ENCODE peak calls at places on chromosome X, in nine cellular contexts. One of them, this sample, is unnamed.
A peak's percentile ranks its signal among the peaks of the same experiment; 100 is the strongest.

GRCh38 chrX:15785176-15785735 is 5.0 kb upstream of the ZRSR2 start:
- DNase-seq in MCF 10A: peak; percentile 11
- DNase-seq in astrocyte of the cerebellum: no peak
- DNase-seq in omental fat pad: no peak
- DNase-seq in cardiac muscle cell: no peak
- DNase-seq in mucosa of descending colon: no peak
- DNase-seq in transverse colon: no peak
- DNase-seq in H9: no peak
- DNase-seq in right atrium auricular region: no peak
- DNase-seq in this sample: no peak

GRCh38 chrX:117743469-117744251 is 372.9 kb downstream of the KLHL13 start:
- DNase-seq in MCF 10A: peak; percentile 30
- DNase-seq in astrocyte of the cerebellum: no peak
- DNase-seq in omental fat pad: no peak
- DNase-seq in cardiac muscle cell: peak; percentile 28
- DNase-seq in mucosa of descending colon: no peak
- DNase-seq in transverse colon: peak; percentile 9
- DNase-seq in H9: peak; percentile 34
- DNase-seq in right atrium auricular region: no peak
- DNase-seq in this sample: no peak

GRCh38 chrX:49308604-49309269 is 5.3 kb downstream of the GAGE10 start:
- DNase-seq in MCF 10A: no peak
- DNase-seq in astrocyte of the cerebellum: no peak
- DNase-seq in omental fat pad: no peak
- DNase-seq in cardiac muscle cell: no peak
- DNase-seq in mucosa of descending colon: no peak
- DNase-seq in transverse colon: no peak
- DNase-seq in H9: no peak
- DNase-seq in right atrium auricular region: peak; percentile 60
- DNase-seq in this sample: peak; percentile 69

GRCh38 chrX:72644946-72645345 is 69.2 kb downstream of the PHKA1 start:
- DNase-seq in MCF 10A: no peak
- DNase-seq in astrocyte of the cerebellum: no peak
- DNase-seq in omental fat pad: no peak
- DNase-seq in cardiac muscle cell: no peak
- DNase-seq in mucosa of descending colon: no peak
- DNase-seq in transverse colon: no peak
- DNase-seq in H9: no peak
- DNase-seq in right atrium auricular region: no peak
- DNase-seq in this sample: no peak

GRCh38 chrX:103464071-103464773 is 55.1 kb downstream of the RAB40A start:
- DNase-seq in MCF 10A: peak; percentile 62
- DNase-seq in astrocyte of the cerebellum: no peak
- DNase-seq in omental fat pad: no peak
- DNase-seq in cardiac muscle cell: peak; percentile 55
- DNase-seq in mucosa of descending colon: no peak
- DNase-seq in transverse colon: peak; percentile 10
- DNase-seq in H9: peak; percentile 57
- DNase-seq in right atrium auricular region: no peak
- DNase-seq in this sample: no peak

GRCh38 chrX:1106478-1107210 is 105.8 kb downstream of the CRLF2 start:
- DNase-seq in MCF 10A: no peak
- DNase-seq in astrocyte of the cerebellum: no peak
- DNase-seq in omental fat pad: no peak
- DNase-seq in cardiac muscle cell: no peak
- DNase-seq in mucosa of descending colon: no peak
- DNase-seq in transverse colon: no peak
- DNase-seq in H9: peak; percentile 38
- DNase-seq in right atrium auricular region: no peak
- DNase-seq in this sample: no peak

GRCh38 chrX:130086414-130087207 is 23.7 kb downstream of the ELF4 start:
- DNase-seq in MCF 10A: no peak
- DNase-seq in astrocyte of the cerebellum: no peak
- DNase-seq in omental fat pad: no peak
- DNase-seq in cardiac muscle cell: no peak
- DNase-seq in mucosa of descending colon: peak; percentile 49
- DNase-seq in transverse colon: peak; percentile 56
- DNase-seq in H9: no peak
- DNase-seq in right atrium auricular region: no peak
- DNase-seq in this sample: no peak

GRCh38 chrX:101803451-101803850 is 128.4 kb downstream of the ZMAT1 start:
- DNase-seq in MCF 10A: peak; percentile 16
- DNase-seq in astrocyte of the cerebellum: peak; percentile 1
- DNase-seq in omental fat pad: no peak
- DNase-seq in cardiac muscle cell: no peak
- DNase-seq in mucosa of descending colon: no peak
- DNase-seq in transverse colon: no peak
- DNase-seq in H9: no peak
- DNase-seq in right atrium auricular region: no peak
- DNase-seq in this sample: no peak

GRCh38 chrX:150185766-150186165 is 177.4 kb upstream of the MAMLD1 start:
- DNase-seq in MCF 10A: no peak
- DNase-seq in astrocyte of the cerebellum: no peak
- DNase-seq in omental fat pad: no peak
- DNase-seq in cardiac muscle cell: no peak
- DNase-seq in mucosa of descending colon: no peak
- DNase-seq in transverse colon: no peak
- DNase-seq in H9: no peak
- DNase-seq in right atrium auricular region: no peak
- DNase-seq in this sample: no peak

GRCh38 chrX:134324359-134324758 is 87.4 kb downstream of the CCDC160 start:
- DNase-seq in MCF 10A: no peak
- DNase-seq in astrocyte of the cerebellum: no peak
- DNase-seq in omental fat pad: no peak
- DNase-seq in cardiac muscle cell: no peak
- DNase-seq in mucosa of descending colon: no peak
- DNase-seq in transverse colon: no peak
- DNase-seq in H9: no peak
- DNase-seq in right atrium auricular region: no peak
- DNase-seq in this sample: no peak

GRCh38 chrX:53263597-53264094 is 17.7 kb downstream of the IQSEC2 start:
- DNase-seq in MCF 10A: peak; percentile 89
- DNase-seq in astrocyte of the cerebellum: no peak
- DNase-seq in omental fat pad: no peak
- DNase-seq in cardiac muscle cell: no peak
- DNase-seq in mucosa of descending colon: no peak
- DNase-seq in transverse colon: no peak
- DNase-seq in H9: no peak
- DNase-seq in right atrium auricular region: no peak
- DNase-seq in this sample: no peak

GRCh38 chrX:15797707-15798106 is 7.4 kb downstream of the ZRSR2 start:
- DNase-seq in MCF 10A: no peak
- DNase-seq in astrocyte of the cerebellum: no peak
- DNase-seq in omental fat pad: no peak
- DNase-seq in cardiac muscle cell: no peak
- DNase-seq in mucosa of descending colon: no peak
- DNase-seq in transverse colon: no peak
- DNase-seq in H9: no peak
- DNase-seq in right atrium auricular region: no peak
- DNase-seq in this sample: no peak

GRCh38 chrX:129654652-129655546 is at the start of gene APLN:
- DNase-seq in MCF 10A: no peak
- DNase-seq in astrocyte of the cerebellum: no peak
- DNase-seq in omental fat pad: peak; percentile 31
- DNase-seq in cardiac muscle cell: peak; percentile 57
- DNase-seq in mucosa of descending colon: peak; percentile 47
- DNase-seq in transverse colon: no peak
- DNase-seq in H9: no peak
- DNase-seq in right atrium auricular region: peak; percentile 55
- DNase-seq in this sample: peak; percentile 83

GRCh38 chrX:68411729-68412128 is 21.6 kb downstream of the OPHN1 start:
- DNase-seq in MCF 10A: no peak
- DNase-seq in astrocyte of the cerebellum: no peak
- DNase-seq in omental fat pad: no peak
- DNase-seq in cardiac muscle cell: no peak
- DNase-seq in mucosa of descending colon: no peak
- DNase-seq in transverse colon: no peak
- DNase-seq in H9: no peak
- DNase-seq in right atrium auricular region: no peak
- DNase-seq in this sample: no peak

GRCh38 chrX:104085477-104085876 is 9.4 kb upstream of the TMSB15C start:
- DNase-seq in MCF 10A: no peak
- DNase-seq in astrocyte of the cerebellum: no peak
- DNase-seq in omental fat pad: no peak
- DNase-seq in cardiac muscle cell: no peak
- DNase-seq in mucosa of descending colon: no peak
- DNase-seq in transverse colon: no peak
- DNase-seq in H9: no peak
- DNase-seq in right atrium auricular region: no peak
- DNase-seq in this sample: no peak

GRCh38 chrX:46757052-46757451 is 1.9 kb downstream of the SLC9A7 start:
- DNase-seq in MCF 10A: peak; percentile 11
- DNase-seq in astrocyte of the cerebellum: no peak
- DNase-seq in omental fat pad: no peak
- DNase-seq in cardiac muscle cell: no peak
- DNase-seq in mucosa of descending colon: no peak
- DNase-seq in transverse colon: no peak
- DNase-seq in H9: no peak
- DNase-seq in right atrium auricular region: no peak
- DNase-seq in this sample: no peak

GRCh38 chrX:372856-373640 is 13.7 kb downstream of the PPP2R3B start:
- DNase-seq in MCF 10A: no peak
- DNase-seq in astrocyte of the cerebellum: no peak
- DNase-seq in omental fat pad: no peak
- DNase-seq in cardiac muscle cell: peak; percentile 24
- DNase-seq in mucosa of descending colon: no peak
- DNase-seq in transverse colon: no peak
- DNase-seq in H9: no peak
- DNase-seq in right atrium auricular region: no peak
- DNase-seq in this sample: no peak

GRCh38 chrX:1398431-1399340 is 6.8 kb upstream of the SLC25A6 start:
- DNase-seq in MCF 10A: no peak
- DNase-seq in astrocyte of the cerebellum: no peak
- DNase-seq in omental fat pad: no peak
- DNase-seq in cardiac muscle cell: no peak
- DNase-seq in mucosa of descending colon: peak; percentile 28
- DNase-seq in transverse colon: no peak
- DNase-seq in H9: no peak
- DNase-seq in right atrium auricular region: no peak
- DNase-seq in this sample: no peak

GRCh38 chrX:155148724-155149537 is 67.3 kb upstream of the VBP1 start:
- DNase-seq in MCF 10A: peak; percentile 54
- DNase-seq in astrocyte of the cerebellum: no peak
- DNase-seq in omental fat pad: no peak
- DNase-seq in cardiac muscle cell: peak; percentile 1
- DNase-seq in mucosa of descending colon: no peak
- DNase-seq in transverse colon: peak; percentile 15
- DNase-seq in H9: no peak
- DNase-seq in right atrium auricular region: no peak
- DNase-seq in this sample: no peak

GRCh38 chrX:13520931-13521330 is 48.5 kb upstream of the EGFL6 start:
- DNase-seq in MCF 10A: no peak
- DNase-seq in astrocyte of the cerebellum: no peak
- DNase-seq in omental fat pad: no peak
- DNase-seq in cardiac muscle cell: no peak
- DNase-seq in mucosa of descending colon: no peak
- DNase-seq in transverse colon: no peak
- DNase-seq in H9: no peak
- DNase-seq in right atrium auricular region: no peak
- DNase-seq in this sample: no peak

DNA sequence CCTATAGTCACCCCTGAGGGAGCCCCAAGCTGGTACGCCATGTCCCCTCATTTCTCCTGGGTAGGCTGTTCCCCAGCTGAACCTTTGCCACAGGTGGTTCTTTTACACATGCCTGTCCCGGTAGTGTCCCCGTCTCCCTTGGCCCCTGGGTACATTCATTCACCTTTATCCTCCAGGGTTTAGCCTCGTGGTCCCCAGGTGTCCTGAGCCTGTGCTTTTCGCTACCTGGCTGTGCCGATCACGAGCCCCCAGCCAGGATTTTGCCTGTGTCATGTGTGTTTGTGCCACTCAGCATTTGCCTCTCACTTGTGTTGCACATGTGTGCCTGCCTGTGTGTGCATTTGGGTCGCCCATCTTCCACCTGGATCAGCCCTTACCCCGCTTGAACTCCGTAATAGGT is 57.6 kb downstream of the GPR143 start:
- DNase-seq in MCF 10A: no peak
- DNase-seq in astrocyte of the cerebellum: no peak
- DNase-seq in omental fat pad: no peak
- DNase-seq in cardiac muscle cell: no peak
- DNase-seq in mucosa of descending colon: no peak
- DNase-seq in transverse colon: no peak
- DNase-seq in H9: no peak
- DNase-seq in right atrium auricular region: no peak
- DNase-seq in this sample: no peak
- TF ChIP-seq CTCF in MCF 10A: no peak
- TF ChIP-seq CTCF in astrocyte of the cerebellum: no peak
- TF ChIP-seq CTCF in omental fat pad: no peak
- TF ChIP-seq CTCF in cardiac muscle cell: no peak
- TF ChIP-seq CTCF in mucosa of descending colon: no peak
- TF ChIP-seq CTCF in transverse colon: no peak
- TF ChIP-seq CTCF in H9: no peak
- TF ChIP-seq CTCF in right atrium auricular region: no peak
- TF ChIP-seq CTCF in this sample: no peak

GRCh38 chrX:145178268-145178667 is 69.0 kb upstream of the SPANXN1 start:
- DNase-seq in MCF 10A: peak; percentile 24
- DNase-seq in astrocyte of the cerebellum: no peak
- DNase-seq in omental fat pad: no peak
- DNase-seq in cardiac muscle cell: no peak
- DNase-seq in mucosa of descending colon: no peak
- DNase-seq in transverse colon: no peak
- DNase-seq in H9: no peak
- DNase-seq in right atrium auricular region: no peak
- DNase-seq in this sample: no peak
- TF ChIP-seq CTCF in MCF 10A: peak; percentile 31
- TF ChIP-seq CTCF in astrocyte of the cerebellum: no peak
- TF ChIP-seq CTCF in omental fat pad: no peak
- TF ChIP-seq CTCF in cardiac muscle cell: no peak
- TF ChIP-seq CTCF in mucosa of descending colon: no peak
- TF ChIP-seq CTCF in transverse colon: no peak
- TF ChIP-seq CTCF in H9: peak; percentile 52
- TF ChIP-seq CTCF in right atrium auricular region: no peak
- TF ChIP-seq CTCF in this sample: peak; percentile 28

GRCh38 chrX:73847991-73848390 is 285.0 kb downstream of the CHIC1 start:
- DNase-seq in MCF 10A: no peak
- DNase-seq in astrocyte of the cerebellum: no peak
- DNase-seq in omental fat pad: no peak
- DNase-seq in cardiac muscle cell: no peak
- DNase-seq in mucosa of descending colon: no peak
- DNase-seq in transverse colon: no peak
- DNase-seq in H9: no peak
- DNase-seq in right atrium auricular region: no peak
- DNase-seq in this sample: no peak
- TF ChIP-seq CTCF in MCF 10A: no peak
- TF ChIP-seq CTCF in astrocyte of the cerebellum: no peak
- TF ChIP-seq CTCF in omental fat pad: no peak
- TF ChIP-seq CTCF in cardiac muscle cell: no peak
- TF ChIP-seq CTCF in mucosa of descending colon: no peak
- TF ChIP-seq CTCF in transverse colon: no peak
- TF ChIP-seq CTCF in H9: peak; percentile 43
- TF ChIP-seq CTCF in right atrium auricular region: no peak
- TF ChIP-seq CTCF in this sample: no peak

DNA sequence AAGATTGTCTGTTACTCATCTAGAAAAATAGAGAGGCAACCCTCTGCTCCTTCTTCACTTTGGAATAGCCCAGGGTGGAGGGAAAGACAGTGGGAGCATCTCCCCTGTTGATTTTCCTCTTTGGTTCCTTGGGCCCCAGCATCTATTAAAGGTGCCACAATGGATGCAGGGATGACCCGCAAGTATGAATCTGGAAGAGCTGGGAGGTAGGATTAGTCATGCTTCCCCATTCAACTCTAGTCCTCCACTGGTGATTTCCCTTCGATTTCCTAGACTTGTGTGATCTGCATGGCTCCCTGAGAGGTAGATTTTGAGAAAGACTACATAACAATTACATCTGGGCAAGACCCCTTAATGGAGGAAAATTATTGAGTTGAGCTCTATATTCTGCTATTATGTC is 127.8 kb downstream of the MAGEE1 start:
- DNase-seq in MCF 10A: no peak
- DNase-seq in astrocyte of the cerebellum: no peak
- DNase-seq in omental fat pad: no peak
- DNase-seq in cardiac muscle cell: no peak
- DNase-seq in mucosa of descending colon: no peak
- DNase-seq in transverse colon: no peak
- DNase-seq in H9: no peak
- DNase-seq in right atrium auricular region: no peak
- DNase-seq in this sample: no peak
- TF ChIP-seq CTCF in MCF 10A: no peak
- TF ChIP-seq CTCF in astrocyte of the cerebellum: no peak
- TF ChIP-seq CTCF in omental fat pad: no peak
- TF ChIP-seq CTCF in cardiac muscle cell: no peak
- TF ChIP-seq CTCF in mucosa of descending colon: no peak
- TF ChIP-seq CTCF in transverse colon: no peak
- TF ChIP-seq CTCF in H9: no peak
- TF ChIP-seq CTCF in right atrium auricular region: no peak
- TF ChIP-seq CTCF in this sample: no peak